ENCODE peak calls at places on chromosome 6, in ten cellular contexts. Y is progenitor cell of endocrine pancreas, H is lower lobe of right lung, L is endodermal cell, I is natural killer cell, P is Calu3, K is heart left ventricle, E is ovary, D is B cell, R is CMK. B is an unnamed sample.

GRCh38 chr6:31738048-31738979 is 1.5 kb upstream of the MSH5 start:
- DNase-seq in Y (no peak), H (peak), L (peak), I (peak), P (peak), K (peak), E (no peak), D (peak), R (peak), B (peak)

GRCh38 chr6:156781882-156782631 is 4.9 kb downstream of the ARID1B start:
- DNase-seq in Y (no peak), H (no peak), L (no peak), I (no peak), P (no peak), K (no peak), E (no peak), D (no peak), R (no peak), B (no peak)

GRCh38 chr6:122651604-122652003 is 41.4 kb downstream of the PKIB start:
- DNase-seq in Y (no peak), H (no peak), L (no peak), I (no peak), P (no peak), K (no peak), E (no peak), D (no peak), R (no peak), B (no peak)

GRCh38 chr6:166595061-166595780 is 8.7 kb upstream of the RAMACL start:
- DNase-seq in Y (no peak), H (no peak), L (peak), I (no peak), P (no peak), K (no peak), E (no peak), D (no peak), R (no peak), B (no peak)

GRCh38 chr6:43963877-43964658 is 163.2 kb downstream of the MRPL14 start:
- DNase-seq in Y (no peak), H (no peak), L (no peak), I (no peak), P (no peak), K (no peak), E (no peak), D (no peak), R (no peak), B (no peak)

GRCh38 chr6:139860193-139860592 is 485.7 kb upstream of the CITED2 start:
- DNase-seq in Y (no peak), H (no peak), L (no peak), I (no peak), P (no peak), K (no peak), E (no peak), D (no peak), R (no peak), B (no peak)

GRCh38 chr6:91667596-91667995 is 1080.7 kb upstream of the MAP3K7 start:
- DNase-seq in Y (no peak), H (no peak), L (no peak), I (no peak), P (no peak), K (no peak), E (no peak), D (no peak), R (no peak), B (no peak)

GRCh38 chr6:22435151-22435550 is 134.2 kb upstream of the HDGFL1 start:
- DNase-seq in Y (no peak), H (no peak), L (no peak), I (no peak), P (no peak), K (no peak), E (no peak), D (no peak), R (no peak), B (no peak)

GRCh38 chr6:674956-675355 is 18.0 kb downstream of the EXOC2 start:
- DNase-seq in Y (no peak), H (no peak), L (no peak), I (no peak), P (no peak), K (no peak), E (no peak), D (no peak), R (no peak), B (no peak)

GRCh38 chr6:32968093-32968769 is at the start of gene BRD2:
- DNase-seq in Y (peak), H (peak), L (peak), I (peak), P (peak), K (peak), E (peak), D (peak), R (peak), B (peak)

GRCh38 chr6:44309092-44309491 is 4.1 kb downstream of the AARS2 start:
- DNase-seq in Y (no peak), H (no peak), L (no peak), I (no peak), P (no peak), K (peak), E (no peak), D (no peak), R (no peak), B (no peak)

GRCh38 chr6:33279971-33280511 is 3.1 kb downstream of the B3GALT4 start:
- DNase-seq in Y (peak), H (no peak), L (peak), I (no peak), P (peak), K (no peak), E (no peak), D (peak), R (no peak), B (peak)

GRCh38 chr6:166446567-166447065 is 63.9 kb upstream of the MPC1 start:
- DNase-seq in Y (no peak), H (no peak), L (peak), I (no peak), P (no peak), K (no peak), E (no peak), D (no peak), R (no peak), B (no peak)

GRCh38 chr6:108895591-108895990 is 47.4 kb downstream of the ARMC2 start:
- DNase-seq in Y (no peak), H (no peak), L (no peak), I (no peak), P (no peak), K (no peak), E (no peak), D (no peak), R (no peak), B (no peak)

GRCh38 chr6:117544725-117545124 is 57.6 kb downstream of the GOPC start:
- DNase-seq in Y (no peak), H (no peak), L (no peak), I (no peak), P (no peak), K (no peak), E (no peak), D (no peak), R (no peak), B (no peak)

GRCh38 chr6:132392792-132393191 is 8.5 kb downstream of the MOXD1 start:
- DNase-seq in Y (no peak), H (no peak), L (no peak), I (no peak), P (peak), K (no peak), E (no peak), D (peak), R (no peak), B (peak)

GRCh38 chr6:143034689-143035334 is 25.9 kb upstream of the AIG1 start:
- DNase-seq in Y (no peak), H (peak), L (no peak), I (no peak), P (peak), K (no peak), E (no peak), D (no peak), R (peak), B (no peak)